ENCODE peak calls at places on chromosomes 1 and 21, in eight cellular contexts. Z is breast epithelium; Y is CD4-positive, alpha-beta T cell; N is GM23338; K is H9; Q is progenitor cell of endocrine pancreas; A is fibroblast of mammary gland; G is mesothelial cell of epicardium. W is an unnamed sample.

GRCh38 chr1:106465666-106466065 is 590.8 kb upstream of the PRMT6 start:
- DNase-seq in K (no peak), Q (no peak), Y (no peak), Z (no peak), N (no peak), A (no peak), G (no peak), W (no peak)

GRCh38 chr21:42395910-42396625 is at the start of gene TMPRSS3:
- DNase-seq in G (no peak), A (no peak), Q (no peak), K (no peak), Z (peak), N (no peak), Y (no peak), W (no peak)

GRCh38 chr1:233566886-233567285 is 47.0 kb upstream of the KCNK1 start:
- DNase-seq in N (no peak), A (no peak), Z (no peak), Y (no peak), K (no peak), G (no peak), Q (no peak), W (no peak)

GRCh38 chr21:31293986-31294385 is 50.1 kb downstream of the TIAM1 start:
- DNase-seq in Y (no peak), Z (no peak), A (peak), N (no peak), G (no peak), Q (no peak), K (no peak), W (no peak)

GRCh38 chr1:225919906-225920305 is 4.1 kb downstream of the PYCR2 start:
- DNase-seq in Q (no peak), A (peak), Y (no peak), Z (peak), G (no peak), K (no peak), N (no peak), W (no peak)

GRCh38 chr1:222617367-222617951 is 438 bp upstream of the MIA3 start:
- DNase-seq in A (peak), G (peak), Z (peak), Y (peak), Q (peak), N (peak), K (peak), W (peak)

GRCh38 chr1:30649321-30649991 is 73.9 kb downstream of the MATN1 start:
- DNase-seq in A (no peak), N (no peak), K (no peak), Z (no peak), G (no peak), Q (no peak), Y (no peak), W (no peak)

GRCh38 chr1:54390655-54391054 is 15.5 kb downstream of the SSBP3 start:
- DNase-seq in Z (no peak), N (no peak), G (no peak), K (no peak), A (peak), Y (no peak), Q (no peak), W (no peak)

GRCh38 chr1:19689856-19690255 is 25.2 kb downstream of the HTR6 start:
- DNase-seq in Z (no peak), A (no peak), Y (no peak), Q (no peak), K (no peak), G (no peak), N (no peak), W (no peak)

GRCh38 chr1:82845371-82845770 is 1044.6 kb downstream of the ADGRL2 start:
- DNase-seq in Q (no peak), Y (no peak), G (no peak), Z (no peak), K (no peak), N (no peak), A (no peak), W (no peak)

GRCh38 chr1:85407978-85408377 is 57.0 kb downstream of the DDAH1 start:
- DNase-seq in Q (no peak), Z (no peak), K (no peak), Y (no peak), N (no peak), A (no peak), G (no peak), W (no peak)

GRCh38 chr1:23227806-23228205 is 10.5 kb upstream of the HTR1D start:
- DNase-seq in K (no peak), Y (no peak), G (no peak), A (no peak), Q (no peak), N (no peak), Z (no peak), W (no peak)

GRCh38 chr21:16532841-16533240 is 803.1 kb downstream of the USP25 start:
- DNase-seq in N (no peak), K (no peak), A (peak), Q (no peak), G (no peak), Y (no peak), Z (no peak), W (no peak)

GRCh38 chr1:161198877-161199431 is at the start of gene ADAMTS4:
- DNase-seq in N (peak), Q (no peak), G (no peak), K (peak), Z (no peak), Y (no peak), A (peak), W (no peak)

GRCh38 chr1:161159087-161159914 is at the start of gene USP21:
- DNase-seq in G (peak), Q (peak), Y (peak), N (peak), K (peak), Z (peak), A (peak), W (peak)

GRCh38 chr1:199460933-199461332 is 566.6 kb upstream of the NR5A2 start:
- DNase-seq in Z (no peak), A (no peak), Q (no peak), G (no peak), Y (no peak), K (no peak), N (peak), W (no peak)

GRCh38 chr1:3702528-3702927 is 49.7 kb upstream of the CCDC27 start:
- DNase-seq in Z (no peak), N (no peak), Q (no peak), K (no peak), G (no peak), A (no peak), Y (no peak), W (no peak)

GRCh38 chr1:3703786-3704396 is 48.4 kb upstream of the CCDC27 start:
- DNase-seq in A (no peak), N (no peak), K (no peak), Y (no peak), Q (no peak), Z (no peak), G (no peak), W (no peak)

GRCh38 chr1:3705341-3705950 is 46.8 kb upstream of the CCDC27 start:
- DNase-seq in K (no peak), N (no peak), Z (no peak), A (no peak), Y (no peak), Q (no peak), G (no peak), W (no peak)

GRCh38 chr1:3700631-3701030 is 48.3 kb downstream of the TP73 start:
- DNase-seq in G (no peak), A (no peak), Z (no peak), Q (no peak), K (no peak), Y (no peak), N (no peak), W (no peak)

GRCh38 chr1:3702990-3703728 is 49.1 kb upstream of the CCDC27 start:
- DNase-seq in Q (no peak), A (peak), Y (no peak), K (no peak), G (no peak), Z (no peak), N (no peak), W (no peak)
- TF ChIP-seq CTCF in Q (peak), A (no peak), Y (no peak), K (peak), G (no peak), Z (no peak), N (no peak), W (no peak)

GRCh38 chr1:238982736-238983135 is 403.6 kb upstream of the CHRM3 start:
- DNase-seq in N (no peak), Y (no peak), Z (no peak), K (no peak), G (no peak), A (no peak), Q (no peak), W (no peak)
- TF ChIP-seq CTCF in N (no peak), Y (no peak), Z (no peak), K (no peak), G (no peak), A (no peak), Q (no peak), W (no peak)

DNA sequence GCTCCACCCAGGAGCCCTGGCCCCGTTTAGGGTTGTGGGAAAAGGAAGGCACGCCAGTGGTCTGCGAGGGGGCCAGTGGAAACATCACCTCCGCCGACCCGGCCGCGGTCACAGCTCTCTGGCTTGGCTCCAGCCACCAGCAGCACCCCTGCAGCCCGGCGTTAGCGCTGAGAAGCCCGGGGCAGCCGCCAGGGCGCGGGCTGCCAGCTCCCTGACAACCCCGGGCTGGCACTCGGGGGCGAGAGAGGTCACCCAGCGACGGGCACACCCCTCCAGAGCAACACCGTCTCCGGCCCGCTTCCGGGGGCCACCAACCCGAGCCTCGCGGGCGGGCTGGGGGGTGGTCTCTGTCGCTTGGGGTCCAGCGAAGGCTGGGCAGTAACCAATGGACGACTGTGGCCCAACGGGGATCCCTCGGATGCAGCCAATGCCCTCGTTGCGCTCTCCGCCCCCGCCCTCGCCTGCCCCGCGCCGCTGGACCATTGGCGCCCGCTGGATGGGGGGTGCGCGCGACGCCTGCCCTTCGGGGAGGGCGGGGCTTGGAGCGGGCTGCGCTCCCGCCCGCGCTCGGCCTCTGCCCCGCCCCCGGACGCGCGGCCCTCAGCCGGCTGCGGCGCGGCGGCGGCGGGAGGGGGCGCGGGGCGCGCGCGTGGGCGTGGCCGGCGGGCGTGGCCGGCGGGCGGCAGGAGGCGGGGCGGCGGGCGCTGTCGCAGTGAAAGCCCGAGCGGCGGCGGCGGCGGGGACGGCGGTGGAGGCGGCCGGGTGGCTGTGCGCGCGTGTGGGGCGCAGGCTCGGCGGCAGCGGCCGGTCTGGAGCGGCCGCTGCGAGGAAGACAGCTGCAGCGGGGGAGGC is at the start of gene MAN1C1:
- DNase-seq in K (peak), Z (peak), N (peak), Q (peak), G (peak), Y (peak), A (peak), W (peak)
- TF ChIP-seq CTCF in K (peak), Z (no peak), N (peak), Q (peak), G (no peak), Y (peak), A (no peak), W (no peak)

GRCh38 chr1:208252126-208252853 is 8.1 kb upstream of the PLXNA2 start:
- DNase-seq in G (no peak), K (peak), A (no peak), Z (no peak), Y (no peak), N (peak), Q (peak), W (no peak)
- TF ChIP-seq CTCF in G (no peak), K (peak), A (no peak), Z (no peak), Y (no peak), N (peak), Q (peak), W (peak)

DNA sequence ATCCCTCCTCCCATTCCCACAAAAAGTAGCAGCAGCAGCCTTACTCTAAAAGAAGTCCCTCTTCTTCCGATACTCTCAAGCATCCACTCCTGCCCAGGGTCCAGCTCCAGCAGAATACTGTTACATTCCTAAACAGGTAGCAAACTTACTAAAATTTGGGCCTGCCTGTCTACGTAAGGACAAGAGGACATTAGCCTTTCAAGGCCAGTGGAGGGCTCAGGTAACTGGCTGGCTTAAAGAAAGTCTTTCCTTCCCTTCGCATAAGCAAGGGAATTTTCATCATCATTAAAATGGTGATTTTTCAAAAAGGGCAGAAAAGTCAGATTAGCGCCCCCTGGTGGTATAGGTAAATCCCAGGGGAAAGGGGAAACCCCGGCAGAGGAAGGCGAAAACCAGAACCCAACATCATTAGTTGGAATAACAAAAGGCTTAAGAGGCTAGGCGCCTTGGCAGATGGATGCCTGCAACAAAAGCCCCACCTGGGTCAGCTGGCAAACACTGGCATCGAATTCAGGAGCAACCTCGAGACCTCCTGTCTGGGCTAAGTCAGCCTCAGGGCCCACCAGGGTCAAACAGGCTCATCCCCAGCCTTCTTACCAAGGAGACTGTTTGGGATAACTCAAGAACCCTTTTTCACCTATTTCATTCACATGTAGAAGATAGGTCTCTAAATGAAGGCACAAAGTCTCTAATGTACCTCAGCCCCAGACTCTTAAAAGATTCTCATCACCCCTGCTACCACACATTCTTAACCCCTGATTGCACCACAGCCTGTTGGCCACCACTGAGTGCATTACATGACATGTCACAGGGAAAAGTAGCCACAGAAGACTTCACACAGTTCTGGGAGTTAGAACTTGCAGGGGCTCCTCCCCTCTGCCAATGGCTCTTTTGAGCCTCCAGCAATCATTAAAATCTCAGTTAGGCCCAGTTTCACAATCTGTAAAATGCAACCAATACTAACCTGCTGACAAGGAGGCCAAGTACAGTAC is 36.7 kb downstream of the ERI3 start:
- DNase-seq in Q (no peak), Z (no peak), N (peak), A (peak), K (peak), G (peak), Y (peak), W (no peak)
- TF ChIP-seq CTCF in Q (peak), Z (peak), N (peak), A (peak), K (peak), G (peak), Y (peak), W (peak)

GRCh38 chr1:1148061-1148460 is 25.6 kb upstream of the TTLL10 start:
- DNase-seq in K (no peak), Q (no peak), Y (no peak), Z (no peak), G (no peak), A (no peak), N (no peak), W (no peak)
- TF ChIP-seq CTCF in K (no peak), Q (no peak), Y (no peak), Z (no peak), G (no peak), A (no peak), N (no peak), W (no peak)

GRCh38 chr21:29326914-29327554 is 28.3 kb downstream of the BACH1 start:
- DNase-seq in A (no peak), K (no peak), G (no peak), Z (no peak), Y (no peak), Q (no peak), N (no peak), W (no peak)
- TF ChIP-seq CTCF in A (no peak), K (no peak), G (no peak), Z (no peak), Y (no peak), Q (no peak), N (no peak), W (no peak)

DNA sequence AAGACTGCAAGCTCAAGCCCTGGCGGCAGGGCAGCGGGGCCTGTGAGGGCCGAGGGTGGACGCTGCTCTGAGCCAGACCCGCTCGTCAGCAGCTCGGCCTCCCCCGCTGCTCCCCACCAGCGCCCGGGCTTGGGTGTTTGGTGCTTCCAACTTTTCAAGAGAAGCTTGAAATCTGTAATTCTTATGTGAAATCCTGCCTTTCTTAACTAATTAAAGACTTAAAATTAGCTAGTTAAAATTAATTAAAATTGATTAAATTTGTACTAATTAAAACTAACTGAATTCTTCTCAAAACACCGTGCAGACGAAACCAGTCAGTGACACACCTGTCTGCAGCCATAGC is 14.0 kb upstream of the SLC19A1 start:
- DNase-seq in A (no peak), K (peak), G (no peak), Q (no peak), Z (no peak), Y (no peak), N (no peak), W (no peak)
- TF ChIP-seq CTCF in A (no peak), K (no peak), G (peak), Q (no peak), Z (no peak), Y (no peak), N (no peak), W (no peak)

W was measured in D721Med.